ENCODE peak calls at places on chromosomes 2 and 18, in eight cellular contexts. N is heart left ventricle, P is spleen, Z is A549, H is K562, I is uterus, L is Peyer's patch, Q is IMR-90. F is an unnamed sample.

GRCh38 chr2:231933916-231934401 is 7.8 kb upstream of the NPPC start:
- DNase-seq in N (peak; percentile 74), H (no peak), P (no peak), Q (no peak), I (no peak), L (no peak), Z (no peak), F (no peak)

GRCh38 chr18:7317804-7318231 is 86.9 kb downstream of the LRRC30 start:
- DNase-seq in L (no peak), N (no peak), Z (no peak), Q (no peak), H (no peak), P (no peak), I (no peak), F (no peak)

GRCh38 chr2:73642338-73643018 is at the start of gene NAT8:
- DNase-seq in N (no peak), L (no peak), P (no peak), Q (no peak), H (no peak), I (no peak), Z (no peak), F (no peak)

GRCh38 chr2:217625475-217626245 is 377.1 kb downstream of the TNS1 start:
- DNase-seq in H (no peak), Z (no peak), N (no peak), P (no peak), I (peak; percentile 72), Q (peak; percentile 69), L (no peak), F (no peak)

GRCh38 chr2:2456721-2457120 is 125.6 kb upstream of the MYT1L start:
- DNase-seq in Q (peak; percentile 76), H (no peak), I (no peak), N (no peak), P (no peak), Z (no peak), L (no peak), F (no peak)

GRCh38 chr2:105771841-105772240 is 27.1 kb downstream of the NCK2 start:
- DNase-seq in N (peak; percentile 51), P (no peak), L (no peak), Q (no peak), H (no peak), Z (no peak), I (no peak), F (no peak)

GRCh38 chr2:120543899-120544298 is 191.8 kb upstream of the GLI2 start:
- DNase-seq in P (peak; percentile 69), Z (no peak), N (peak; percentile 37), Q (no peak), L (no peak), H (no peak), I (peak; percentile 51), F (no peak)

GRCh38 chr18:22290004-22290403 is 120.6 kb downstream of the GATA6 start:
- DNase-seq in I (no peak), Q (no peak), Z (no peak), H (no peak), N (no peak), L (no peak), P (no peak), F (no peak)

GRCh38 chr18:30889582-30890301 is 152.8 kb downstream of the DSC3 start:
- DNase-seq in N (no peak), I (no peak), H (peak; percentile 60), Q (no peak), Z (no peak), P (no peak), L (no peak), F (no peak)

DNA sequence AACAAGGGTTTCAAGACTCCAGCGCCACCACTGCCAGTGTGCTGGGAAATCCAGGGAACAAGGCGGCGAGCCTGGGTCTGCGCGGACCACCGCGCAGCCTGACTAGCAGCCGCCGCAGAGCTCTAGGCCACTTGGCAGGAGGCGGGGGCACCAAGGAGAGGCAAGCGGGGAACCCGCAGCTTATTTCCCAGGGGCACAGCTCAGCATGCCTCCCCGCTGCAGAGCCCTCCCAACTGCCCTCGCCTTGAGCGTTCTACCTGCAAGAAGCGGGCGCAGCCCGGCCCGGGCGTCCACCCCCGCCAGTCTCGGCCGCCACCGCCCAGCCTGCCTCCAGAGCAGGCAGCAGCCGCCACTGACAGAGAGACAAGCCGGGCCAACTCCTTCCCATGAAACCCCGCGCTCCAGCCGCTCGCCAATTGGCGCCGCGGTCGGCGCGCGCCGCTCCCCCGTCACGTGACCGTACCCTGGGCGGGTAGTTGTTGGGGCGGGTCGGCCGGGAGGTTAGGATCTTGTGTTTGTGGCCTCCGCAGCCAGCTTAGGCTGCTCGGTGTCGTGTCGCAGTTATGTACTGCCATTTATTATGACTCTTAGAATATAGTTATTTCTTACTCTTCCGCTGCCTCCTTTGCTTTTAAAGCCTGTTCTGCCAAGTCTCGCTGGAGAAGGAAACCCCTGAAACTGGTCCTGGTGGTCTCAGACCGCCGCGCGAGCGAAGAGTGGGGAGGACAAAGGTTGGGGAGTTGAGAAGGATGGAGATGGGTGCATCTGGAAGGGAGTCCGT is at the start of gene LNPK:
- DNase-seq in N (peak; percentile 94), H (peak; percentile 98), I (peak; percentile 87), P (peak; percentile 98), Q (peak; percentile 82), Z (peak; percentile 87), L (peak; percentile 98), F (peak; percentile 87)
- TF ChIP-seq POLR2A in N (peak; percentile 91), H (peak; percentile 94), I (peak; percentile 79), P (peak; percentile 55), Q (peak; percentile 60), Z (peak; percentile 67), L (peak; percentile 82), F (peak; percentile 83)

DNA sequence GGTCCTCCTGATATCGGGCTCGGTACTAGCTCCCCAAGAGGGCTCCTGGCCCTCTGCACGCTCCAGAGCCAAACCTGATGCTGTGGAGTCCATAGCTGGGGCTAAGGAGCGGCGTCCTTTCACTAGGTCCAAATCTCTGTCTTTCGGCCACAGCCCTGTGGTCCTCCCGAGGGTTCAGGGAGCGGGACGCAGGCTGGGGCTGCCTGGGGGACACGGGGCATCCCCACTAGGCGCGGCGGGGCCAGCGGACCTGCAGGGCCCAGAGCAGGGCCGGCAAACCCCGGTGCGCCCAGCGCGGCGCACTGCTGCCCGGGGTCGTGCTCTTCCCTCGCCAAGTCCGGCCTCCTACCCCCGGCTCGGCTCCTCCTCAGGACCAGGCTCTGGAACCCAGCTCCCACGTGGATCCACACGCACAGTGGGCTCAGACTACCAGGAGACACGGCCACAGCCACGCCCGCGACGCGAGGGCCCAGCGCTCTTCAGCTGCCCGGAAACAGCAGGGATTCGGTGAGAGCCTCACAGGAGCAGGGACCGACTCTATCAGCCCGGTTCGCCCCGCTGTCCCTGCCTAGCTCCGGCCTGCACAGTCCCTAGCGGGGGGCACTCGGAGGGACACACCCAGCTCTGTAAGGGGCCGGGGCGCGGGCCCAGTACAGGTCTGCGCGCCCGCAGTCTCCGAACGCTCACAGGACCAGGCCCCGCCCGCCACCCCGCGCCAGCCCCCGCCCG is 593 bp downstream of the ZNF514 start:
- DNase-seq in H (peak; percentile 65), I (peak; percentile 42), N (peak; percentile 42), P (peak; percentile 88), Z (peak; percentile 27), L (peak; percentile 75), Q (peak; percentile 30), F (peak; percentile 44)
- TF ChIP-seq POLR2A in H (no peak), I (no peak), N (no peak), P (no peak), Z (no peak), L (no peak), Q (no peak), F (no peak)

GRCh38 chr18:47930844-47931706 is 616 bp upstream of the SMAD2 start:
- DNase-seq in I (peak; percentile 96), L (peak; percentile 97), N (peak; percentile 98), H (peak; percentile 95), Q (peak; percentile 94), Z (peak; percentile 68), P (peak; percentile 99), F (peak; percentile 78)
- TF ChIP-seq POLR2A in I (peak; percentile 77), L (peak; percentile 54), N (peak; percentile 69), H (peak; percentile 78), Q (peak; percentile 37), Z (peak; percentile 65), P (no peak), F (peak; percentile 49)

GRCh38 chr2:24793752-24794477 is 690 bp downstream of the CENPO start:
- DNase-seq in N (no peak), H (peak; percentile 34), Q (peak; percentile 35), Z (peak; percentile 37), L (no peak), I (no peak), P (no peak), F (no peak)

GRCh38 chr2:24797644-24798043 is 4.4 kb downstream of the CENPO start:
- DNase-seq in Z (no peak), H (peak; percentile 70), P (no peak), N (no peak), Q (no peak), I (no peak), L (no peak), F (no peak)

GRCh38 chr2:24792542-24792873 is 683 bp downstream of the PTRHD1 start:
- DNase-seq in N (no peak), L (no peak), P (no peak), I (no peak), H (no peak), Q (no peak), Z (no peak), F (no peak)

GRCh38 chr2:24791452-24791851 is 1.7 kb downstream of the PTRHD1 start:
- DNase-seq in P (no peak), H (peak; percentile 60), Q (no peak), Z (no peak), N (no peak), L (no peak), I (no peak), F (no peak)

DNA sequence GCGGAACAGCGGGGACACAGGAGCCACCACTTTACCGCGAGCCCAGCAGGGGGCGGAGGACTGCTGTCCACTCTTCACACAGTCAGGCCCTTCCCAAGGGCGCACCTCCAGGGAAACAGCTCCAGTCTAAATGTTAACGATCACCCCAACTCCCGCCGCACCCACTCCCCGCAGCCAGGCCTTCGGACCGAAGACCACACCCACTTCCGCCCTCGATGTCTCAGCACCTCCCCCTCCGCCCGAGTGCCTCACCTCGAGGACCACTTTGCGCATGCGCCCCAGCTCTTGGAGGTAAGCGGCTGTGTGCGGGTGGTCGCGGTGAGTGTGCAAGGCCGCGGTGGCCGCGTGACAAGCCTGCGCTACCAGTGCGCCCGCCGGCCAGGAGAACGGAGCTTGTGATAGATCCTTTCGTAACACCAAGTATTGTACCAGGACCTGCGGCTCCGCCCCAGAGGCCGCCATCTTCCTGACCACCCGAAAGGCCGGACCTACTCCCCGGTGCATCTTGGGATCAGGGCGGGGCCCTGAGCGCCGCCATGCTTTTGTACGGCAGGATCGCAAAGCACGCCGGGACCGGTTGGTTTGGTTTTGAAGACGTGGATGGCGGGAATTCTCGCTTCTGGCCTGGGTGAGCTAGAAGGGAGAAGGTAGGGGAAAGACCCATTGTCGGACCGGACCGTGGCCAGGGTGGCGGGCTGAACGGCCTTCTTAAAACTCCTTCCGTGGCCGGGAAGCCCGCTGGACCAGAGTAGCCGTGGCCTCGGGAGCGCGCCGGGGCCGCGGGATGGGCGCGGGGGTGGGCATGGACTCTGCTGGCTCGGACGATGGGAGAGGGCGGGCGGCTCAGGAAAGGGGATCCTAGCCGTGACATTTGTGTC is at the start of the genes CENPO and PTRHD1:
- DNase-seq in Q (peak; percentile 96), P (peak; percentile 99), H (peak; percentile 98), Z (peak; percentile 96), L (peak; percentile 98), N (peak; percentile 95), I (peak; percentile 95), F (peak; percentile 87)
- TF ChIP-seq POLR2A in Q (peak; percentile 79), P (no peak), H (peak; percentile 93), Z (peak; percentile 90), L (peak; percentile 20), N (peak; percentile 62), I (peak; percentile 63), F (peak; percentile 87)

GRCh38 chr18:74148543-74149070 is 284 bp downstream of the TIMM21 start:
- DNase-seq in P (no peak), Z (no peak), Q (no peak), N (no peak), H (no peak), L (no peak), I (no peak), F (no peak)
- TF ChIP-seq POLR2A in P (no peak), Z (no peak), Q (no peak), N (no peak), H (no peak), L (no peak), I (no peak), F (peak; percentile 60)